ENCODE peak calls at places on chromosomes 13 and 19, in seven cellular contexts. A, U, J, D, M, X and H are unnamed samples.

GRCh38 chr13:48221301-48222190 is 11.5 kb upstream of the ITM2B start:
- DNase-seq in J (no peak), U (no peak), D (no peak), X (no peak), A (no peak), M (no peak), H (no peak)

GRCh38 chr13:97538193-97538592 is 104.2 kb downstream of the RAP2A start:
- DNase-seq in X (no peak), M (no peak), U (no peak), J (no peak), D (peak; percentile 71), A (no peak), H (no peak)

GRCh38 chr13:107031691-107032090 is 463.8 kb upstream of the ARGLU1 start:
- DNase-seq in A (no peak), M (no peak), D (no peak), U (no peak), J (no peak), X (no peak), H (no peak)

GRCh38 chr13:47457631-47458030 is 543.4 kb downstream of the SUCLA2 start:
- DNase-seq in X (peak; percentile 85), D (peak; percentile 64), U (no peak), J (no peak), M (no peak), A (peak; percentile 28), H (peak; percentile 67)

GRCh38 chr19:55638864-55639359 is 1.9 kb upstream of the ZNF580 start:
- DNase-seq in M (no peak), A (no peak), X (no peak), D (peak; percentile 38), J (no peak), U (peak; percentile 52), H (no peak)

GRCh38 chr13:42553098-42554046 is 20.6 kb upstream of the TNFSF11 start:
- DNase-seq in X (peak; percentile 66), M (no peak), J (peak; percentile 92), D (peak; percentile 53), U (no peak), A (peak; percentile 69), H (peak; percentile 33)

GRCh38 chr13:20512042-20512683 is 13.5 kb downstream of the CRYL1 start:
- DNase-seq in U (peak; percentile 37), J (no peak), X (no peak), D (no peak), M (no peak), A (no peak), H (no peak)

GRCh38 chr19:1466461-1467227 is 12.4 kb downstream of the C19orf25 start:
- DNase-seq in A (no peak), U (no peak), D (no peak), X (no peak), M (peak; percentile 7), J (no peak), H (no peak)

GRCh38 chr19:30873691-30874090 is 475.5 kb downstream of the TSHZ3 start:
- DNase-seq in J (no peak), U (no peak), X (no peak), M (no peak), D (no peak), A (no peak), H (no peak)

GRCh38 chr13:27920677-27921420 is 1.0 kb downstream of the PDX1 start:
- DNase-seq in J (no peak), U (peak; percentile 39), A (no peak), D (peak; percentile 26), X (peak; percentile 13), M (no peak), H (no peak)
- TF ChIP-seq CTCF in J (no peak), U (no peak), A (no peak), D (no peak), X (no peak), M (no peak), H (no peak)

GRCh38 chr19:13476071-13476470 is 30.2 kb downstream of the CACNA1A start:
- DNase-seq in U (no peak), D (no peak), X (no peak), M (no peak), J (no peak), A (no peak), H (no peak)
- H3K4me3 ChIP-seq in U (no peak overlapping the region), D (no peak overlapping the region), X (no peak overlapping the region), M (no peak overlapping the region), J (no peak overlapping the region), A (no peak overlapping the region), H (no peak overlapping the region)

DNA sequence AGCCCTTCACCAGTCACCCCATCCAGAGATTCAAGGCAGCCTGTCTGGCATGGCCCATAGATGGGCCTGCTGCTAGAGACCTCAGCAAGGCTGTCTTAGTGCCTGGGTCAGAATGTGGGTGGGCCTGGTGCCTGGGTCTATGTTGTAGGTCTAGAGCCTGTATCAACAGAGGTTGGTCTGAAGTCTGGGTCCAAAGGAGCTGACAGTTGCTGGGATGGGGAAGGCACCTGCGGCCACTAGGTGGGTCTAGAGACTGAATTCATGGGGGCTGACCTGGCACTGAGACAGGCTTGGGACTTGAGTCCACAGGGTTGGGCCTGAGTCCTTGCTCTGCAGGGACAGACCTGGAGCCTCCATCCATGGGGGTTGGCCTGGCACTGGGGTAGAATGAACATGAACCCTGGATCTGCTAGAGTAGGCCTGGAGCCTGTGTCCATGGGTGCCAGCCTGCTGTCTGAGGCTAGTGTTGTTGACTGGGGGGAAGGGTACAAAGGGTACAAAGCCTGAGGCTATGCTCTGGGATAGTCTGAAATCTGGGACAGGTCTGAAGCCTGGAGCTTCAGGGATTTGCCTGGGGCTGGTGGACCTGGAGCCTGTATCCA is 516.8 kb downstream of the OLFM4 start:
- DNase-seq in U (no peak), J (no peak), X (no peak), M (no peak), A (no peak), D (no peak), H (no peak)
- TF ChIP-seq CTCF in U (no peak), J (no peak), X (no peak), M (no peak), A (no peak), D (no peak), H (no peak)

DNA sequence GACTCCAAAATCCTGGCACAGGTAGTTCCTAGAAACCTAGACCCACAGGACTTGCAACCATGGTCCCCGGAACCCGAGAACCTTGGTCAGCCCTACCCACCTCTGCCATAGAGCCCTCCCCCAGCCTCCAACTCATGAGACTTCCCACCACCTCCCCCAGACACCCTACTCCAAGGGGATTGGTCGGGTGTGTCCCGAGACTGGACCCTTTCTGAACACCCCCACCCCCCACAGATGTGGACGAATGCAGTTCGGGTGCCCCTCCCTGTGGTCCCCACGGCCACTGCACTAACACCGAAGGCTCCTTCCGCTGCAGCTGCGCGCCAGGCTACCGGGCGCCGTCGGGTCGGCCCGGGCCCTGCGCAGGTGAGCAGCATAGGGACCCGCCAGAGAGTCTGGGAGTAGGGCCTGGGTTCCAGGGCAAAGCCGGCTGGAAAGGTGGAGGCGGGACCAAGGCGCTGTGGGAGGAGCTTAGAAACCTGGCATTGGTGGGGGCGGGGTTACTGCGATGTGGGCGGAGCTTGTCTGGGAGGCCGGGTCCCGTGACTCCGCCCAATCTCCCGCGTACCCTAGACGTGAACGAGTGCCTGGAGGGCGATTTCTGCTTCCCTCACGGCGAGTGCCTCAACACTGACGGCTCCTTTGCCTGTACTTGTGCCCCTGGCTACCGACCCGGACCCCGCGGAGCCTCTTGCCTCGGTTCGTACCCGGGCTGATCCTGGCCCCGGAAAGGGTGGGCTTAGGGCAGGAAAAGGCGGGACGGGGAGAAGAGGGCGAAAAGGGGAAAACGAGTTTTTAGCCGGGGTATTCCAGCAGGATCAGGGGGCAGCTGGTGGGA is 11.9 kb downstream of the LTBP4 start:
- DNase-seq in M (peak; percentile 39), X (no peak), A (peak; percentile 29), D (no peak), J (peak; percentile 53), U (peak; percentile 71), H (no peak)
- H3K4me3 ChIP-seq in M (peak overlapping the region; percentile 65), X (peak overlapping the region; percentile 83), A (peak overlapping the region; percentile 75), D (no peak overlapping the region), J (peak overlapping the region; percentile 72), U (no peak overlapping the region), H (peak overlapping the region; percentile 89)

GRCh38 chr19:47651691-47652090 is 42.8 kb downstream of the BICRA start:
- DNase-seq in M (no peak), U (no peak), X (no peak), A (no peak), J (no peak), D (no peak), H (no peak)
- TF ChIP-seq CTCF in M (no peak), U (no peak), X (no peak), A (no peak), J (no peak), D (no peak), H (no peak)

DNA sequence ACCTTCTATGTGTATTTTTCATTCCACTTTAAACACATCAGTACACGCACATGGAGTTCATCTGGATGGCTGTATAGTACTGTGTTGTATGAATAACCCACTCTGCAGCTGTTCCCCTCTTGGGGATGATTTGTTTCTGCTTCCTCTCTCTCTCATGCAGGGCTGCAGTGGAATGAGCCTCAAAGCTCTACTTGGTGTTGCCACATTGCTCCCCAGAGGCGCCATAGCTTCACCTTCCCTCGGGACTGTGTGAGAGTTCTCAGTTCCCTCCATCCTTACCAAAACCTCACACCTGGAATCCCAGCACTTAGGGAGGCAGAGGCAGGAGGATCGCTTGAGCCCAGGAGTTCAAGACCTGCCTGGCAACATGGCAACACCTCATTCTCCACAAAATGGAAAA is 28.4 kb upstream of the GPR183 start:
- DNase-seq in A (no peak), M (no peak), J (no peak), X (no peak), D (no peak), U (no peak), H (no peak)
- H3K4me3 ChIP-seq in A (no peak overlapping the region), M (no peak overlapping the region), J (no peak overlapping the region), X (no peak overlapping the region), D (no peak overlapping the region), U (no peak overlapping the region), H (no peak overlapping the region)

GRCh38 chr13:21557995-21558394 is 46.0 kb downstream of the MICU2 start:
- DNase-seq in X (no peak), D (peak; percentile 24), U (peak; percentile 9), M (no peak), A (peak; percentile 38), J (no peak), H (no peak)
- TF ChIP-seq CTCF in X (peak; percentile 35), D (peak; percentile 54), U (peak; percentile 51), M (peak; percentile 49), A (peak; percentile 57), J (peak; percentile 43), H (peak; percentile 18)

GRCh38 chr13:32407854-32408253 is 20.1 kb downstream of the N4BP2L1 start:
- DNase-seq in J (no peak), D (no peak), X (no peak), U (no peak), M (no peak), A (no peak), H (no peak)

GRCh38 chr13:32408999-32409313 is 19.0 kb downstream of the N4BP2L1 start:
- DNase-seq in D (no peak), M (no peak), U (no peak), X (no peak), A (no peak), J (no peak), H (no peak)

GRCh38 chr13:32413284-32413683 is 14.6 kb downstream of the N4BP2L1 start:
- DNase-seq in M (no peak), D (no peak), J (no peak), X (no peak), A (no peak), U (no peak), H (no peak)

GRCh38 chr13:32408296-32408998 is 19.5 kb downstream of the N4BP2L1 start:
- DNase-seq in X (no peak), M (no peak), U (no peak), J (no peak), A (no peak), D (no peak), H (no peak)

GRCh38 chr13:32409561-32410440 is 18.1 kb downstream of the N4BP2L1 start:
- DNase-seq in J (peak; percentile 63), X (peak; percentile 84), M (peak; percentile 51), A (peak; percentile 21), D (peak; percentile 87), U (no peak), H (no peak)
- H3K4me3 ChIP-seq in J (peak overlapping the region; percentile 17), X (peak overlapping the region; percentile 14), M (peak overlapping the region; percentile 29), A (no peak overlapping the region), D (peak overlapping the region; percentile 35), U (no peak overlapping the region), H (no peak overlapping the region)

GRCh38 chr13:33867472-33867871 is 49.5 kb downstream of the RFC3 start:
- DNase-seq in U (no peak), X (no peak), D (no peak), J (no peak), A (no peak), M (no peak), H (no peak)
- TF ChIP-seq CTCF in U (peak; percentile 19), X (no peak), D (no peak), J (peak; percentile 27), A (no peak), M (no peak), H (no peak)